ENCODE peak calls at places on chromosomes 2 and 18, in nine cellular contexts. Y, H, D, G, V, M, L, R and E are unnamed samples.

GRCh38 chr18:44098551-44099098 is 582.1 kb upstream of the SETBP1 start:
- DNase-seq in R (no peak), M (no peak), V (no peak), D (no peak), Y (no peak), H (peak; percentile 4), L (peak; percentile 17), G (no peak), E (no peak)

GRCh38 chr18:59562751-59563150 is 134.5 kb downstream of the CCBE1 start:
- DNase-seq in V (no peak), R (no peak), Y (no peak), D (no peak), M (no peak), G (no peak), L (no peak), H (no peak), E (no peak)

GRCh38 chr2:200939832-200940231 is 23.6 kb downstream of the ORC2 start:
- DNase-seq in R (no peak), G (no peak), M (no peak), H (no peak), V (no peak), Y (no peak), D (no peak), L (no peak), E (no peak)

GRCh38 chr2:204074434-204074833 is 137.9 kb downstream of the ICOS start:
- DNase-seq in R (no peak), H (no peak), G (no peak), D (no peak), L (no peak), V (no peak), M (no peak), Y (no peak), E (no peak)

GRCh38 chr18:23932385-23933067 is 82.0 kb upstream of the TTC39C start:
- DNase-seq in V (no peak), Y (no peak), D (no peak), R (no peak), M (no peak), L (no peak), H (no peak), G (no peak), E (no peak)

GRCh38 chr2:219309278-219309677 is at the start of gene PTPRN:
- DNase-seq in G (no peak), L (peak; percentile 87), Y (no peak), R (no peak), D (no peak), M (no peak), V (no peak), H (no peak), E (no peak)

GRCh38 chr2:162300271-162300670 is 18.2 kb downstream of the IFIH1 start:
- DNase-seq in L (no peak), D (no peak), H (no peak), M (no peak), R (no peak), V (no peak), G (no peak), Y (no peak), E (no peak)

GRCh38 chr18:11986061-11986460 is 4.8 kb downstream of the IMPA2 start:
- DNase-seq in M (no peak), H (no peak), Y (peak; percentile 52), D (no peak), G (no peak), R (no peak), L (no peak), V (no peak), E (peak; percentile 77)

GRCh38 chr2:30235008-30235655 is 3.8 kb downstream of the LBH start:
- DNase-seq in Y (peak; percentile 62), D (no peak), V (peak; percentile 33), M (no peak), H (no peak), R (no peak), L (peak; percentile 60), G (peak; percentile 30), E (no peak)

GRCh38 chr2:11071939-11072338 is 83.3 kb upstream of the SLC66A3 start:
- DNase-seq in M (no peak), H (no peak), R (no peak), D (no peak), V (no peak), L (no peak), Y (no peak), G (no peak), E (no peak)

GRCh38 chr2:98898423-98898841 is 37.6 kb downstream of the CRACDL start:
- DNase-seq in L (no peak), G (no peak), D (no peak), M (no peak), V (no peak), Y (no peak), H (peak; percentile 29), R (no peak), E (no peak)

GRCh38 chr2:70411489-70412081 is 109.7 kb upstream of the FAM136A start:
- DNase-seq in M (no peak), H (no peak), V (no peak), R (no peak), L (no peak), G (no peak), D (no peak), Y (no peak), E (no peak)

GRCh38 chr18:37252854-37253396 is 312.7 kb downstream of the CELF4 start:
- DNase-seq in R (peak; percentile 20), L (no peak), G (no peak), V (no peak), Y (no peak), D (no peak), M (peak; percentile 30), H (no peak), E (no peak)

GRCh38 chr18:49094979-49095632 is 144.3 kb upstream of the SMAD7 start:
- DNase-seq in R (no peak), V (no peak), D (peak; percentile 15), G (no peak), M (no peak), Y (no peak), L (peak; percentile 92), H (no peak), E (no peak)

GRCh38 chr2:210611466-210611865 is 55.1 kb downstream of the CPS1 start:
- DNase-seq in Y (no peak), M (no peak), H (no peak), L (no peak), D (no peak), G (no peak), R (no peak), V (no peak), E (no peak)
- H3K27ac ChIP-seq in Y (no peak overlapping the region), M (no peak overlapping the region), H (no peak overlapping the region), L (no peak overlapping the region), D (no peak overlapping the region), G (no peak overlapping the region), R (no peak overlapping the region), V (no peak overlapping the region), E (no peak overlapping the region)

GRCh38 chr2:26914963-26915310 is 55.5 kb upstream of the MAPRE3 start:
- DNase-seq in G (no peak), R (no peak), H (no peak), V (no peak), M (no peak), D (no peak), L (no peak), Y (no peak), E (peak; percentile 64)
- H3K27me3 ChIP-seq in G (peaks cover 7% of the 10 kb centered on the region), R (peaks cover 12% of the 10 kb centered on the region), H (no peaks in the 10 kb centered on the region), V (no peaks in the 10 kb centered on the region), M (no peaks in the 10 kb centered on the region), D (no peaks in the 10 kb centered on the region), L (peaks cover 74% of the 10 kb centered on the region), Y (no peaks in the 10 kb centered on the region), E (no peaks in the 10 kb centered on the region)

GRCh38 chr2:157260403-157261198 is 3.1 kb downstream of the GALNT5 start:
- DNase-seq in Y (no peak), L (no peak), G (no peak), R (no peak), D (no peak), M (no peak), V (no peak), H (no peak), E (no peak)

GRCh38 chr2:157258520-157259326 is 1.2 kb downstream of the GALNT5 start:
- DNase-seq in L (no peak), H (no peak), G (no peak), Y (no peak), V (no peak), R (no peak), M (no peak), D (no peak), E (no peak)

GRCh38 chr2:157257312-157258252 is at the start of gene GALNT5:
- DNase-seq in L (peak; percentile 74), Y (no peak), M (no peak), V (no peak), R (no peak), H (no peak), D (no peak), G (no peak), E (no peak)

GRCh38 chr2:157254041-157254440 is 3.5 kb upstream of the GALNT5 start:
- DNase-seq in H (no peak), G (no peak), R (no peak), L (peak; percentile 64), V (no peak), M (no peak), Y (no peak), D (no peak), E (no peak)

GRCh38 chr2:157256621-157257020 is 884 bp upstream of the GALNT5 start:
- DNase-seq in R (no peak), L (peak; percentile 52), M (no peak), G (no peak), H (no peak), V (no peak), D (no peak), Y (no peak), E (no peak)
- H3K4me1 ChIP-seq in R (no peaks in the 10 kb centered on the region), L (peaks cover 15% of the 10 kb centered on the region), M (no peaks in the 10 kb centered on the region), G (no peaks in the 10 kb centered on the region), H (peaks cover 9% of the 10 kb centered on the region), V (no peaks in the 10 kb centered on the region), D (no peaks in the 10 kb centered on the region), Y (peaks cover 7% of the 10 kb centered on the region), E (peaks cover 9% of the 10 kb centered on the region)

GRCh38 chr2:85909005-85909404 is 20.2 kb upstream of the ST3GAL5 start:
- DNase-seq in Y (no peak), R (no peak), M (no peak), G (no peak), D (no peak), L (no peak), H (no peak), V (no peak), E (no peak)

GRCh38 chr2:85908506-85908905 is 19.7 kb upstream of the ST3GAL5 start:
- DNase-seq in G (no peak), H (no peak), D (no peak), V (no peak), L (no peak), M (no peak), R (no peak), Y (no peak), E (no peak)

GRCh38 chr2:85913854-85914524 is 25.2 kb upstream of the ST3GAL5 start:
- DNase-seq in H (no peak), D (peak; percentile 65), G (no peak), V (no peak), R (no peak), Y (no peak), L (peak; percentile 57), M (no peak), E (no peak)

GRCh38 chr2:85911836-85912692 is 23.3 kb upstream of the ST3GAL5 start:
- DNase-seq in G (no peak), Y (no peak), M (no peak), R (no peak), D (no peak), L (peak; percentile 85), H (no peak), V (no peak), E (no peak)

DNA sequence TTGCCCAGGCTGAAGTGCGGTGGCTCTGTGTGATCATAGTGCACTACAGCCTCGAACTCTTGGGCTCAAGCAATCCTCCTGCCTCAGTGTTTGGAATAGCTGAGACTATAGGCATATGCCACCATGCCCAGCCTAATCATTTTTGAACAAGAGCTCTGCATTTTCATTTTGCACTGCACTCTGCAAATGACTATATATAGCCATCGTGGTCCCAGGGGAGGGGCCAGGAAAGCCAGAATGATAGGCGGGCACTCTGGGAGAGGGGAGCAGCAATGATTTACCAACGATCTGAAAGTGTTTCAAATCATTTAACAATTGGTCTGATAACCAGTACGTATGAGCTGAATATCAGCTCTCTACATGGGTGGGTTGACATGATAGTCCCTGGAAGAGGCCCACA is 22.3 kb upstream of the ST3GAL5 start:
- DNase-seq in M (no peak), V (no peak), H (no peak), D (no peak), R (no peak), L (no peak), G (no peak), Y (no peak), E (no peak)
- H3K27ac ChIP-seq in M (no peak overlapping the region), V (no peak overlapping the region), H (no peak overlapping the region), D (peak overlapping the region; percentile 67), R (no peak overlapping the region), L (no peak overlapping the region), G (no peak overlapping the region), Y (peak overlapping the region; percentile 40), E (peak overlapping the region; percentile 54)